ENCODE peak calls at places on chromosomes 13 and 19, in five cellular contexts. G is stomach, N is PC-9, D is D341Med, C is mesendoderm. O is an unnamed sample.

GRCh38 chr19:30877591-30878230 is 471.5 kb downstream of the TSHZ3 start:
- DNase-seq in G (no peak), N (no peak), D (no peak), C (no peak), O (no peak)

GRCh38 chr19:10858204-10858828 is 10.1 kb downstream of the C19orf38 start:
- DNase-seq in G (no peak), N (no peak), D (peak), C (peak), O (no peak)

GRCh38 chr19:47013041-47013517 is 6.6 kb upstream of the NPAS1 start:
- DNase-seq in G (peak), N (peak), D (peak), C (peak), O (peak)

GRCh38 chr13:79646880-79647279 is 165.9 kb downstream of the NDFIP2 start:
- DNase-seq in G (no peak), N (no peak), D (no peak), C (no peak), O (no peak)

GRCh38 chr13:96053003-96053703 is at the start of gene UGGT2:
- DNase-seq in G (peak), N (peak), D (peak), C (peak), O (peak)

GRCh38 chr13:77779461-77780272 is 82.2 kb downstream of the SLAIN1 start:
- DNase-seq in G (peak), N (peak), D (peak), C (peak), O (peak)

GRCh38 chr19:10763828-10764339 is 46.0 kb downstream of the DNM2 start:
- DNase-seq in G (no peak), N (no peak), D (peak), C (no peak), O (no peak)

GRCh38 chr19:5292843-5293606 is 47.6 kb downstream of the PTPRS start:
- DNase-seq in G (peak), N (peak), D (peak), C (peak), O (no peak)

GRCh38 chr19:48458016-48458415 is 2.6 kb downstream of the KCNJ14 start:
- DNase-seq in G (no peak), N (no peak), D (no peak), C (no peak), O (no peak)

GRCh38 chr13:40215311-40215710 is 451.1 kb downstream of the FOXO1 start:
- DNase-seq in G (no peak), N (no peak), D (no peak), C (no peak), O (no peak)

GRCh38 chr19:3821156-3821555 is 35.0 kb upstream of the MATK start:
- DNase-seq in G (no peak), N (no peak), D (peak), C (no peak), O (no peak)

GRCh38 chr19:58573658-58574164 is 576 bp upstream of the MZF1 start:
- DNase-seq in G (no peak), N (no peak), D (no peak), C (no peak), O (no peak)

GRCh38 chr19:33715462-33715861 is 81.2 kb upstream of the KCTD15 start:
- DNase-seq in G (no peak), N (no peak), D (no peak), C (peak), O (no peak)

GRCh38 chr13:30738946-30739528 is 3.7 kb downstream of the ALOX5AP start:
- DNase-seq in G (no peak), N (no peak), D (no peak), C (no peak), O (no peak)

GRCh38 chr19:16338470-16339360 is 14.1 kb downstream of the KLF2 start:
- DNase-seq in G (no peak), N (peak), D (peak), C (peak), O (no peak)

GRCh38 chr13:46104868-46105267 is at the start of gene CPB2:
- DNase-seq in G (no peak), N (no peak), D (no peak), C (no peak), O (no peak)

GRCh38 chr19:38004505-38005223 is 97.7 kb downstream of the SIPA1L3 start:
- DNase-seq in G (peak), N (peak), D (peak), C (peak), O (peak)

GRCh38 chr19:8366961-8367326 is 3.0 kb downstream of the ANGPTL4 start:
- DNase-seq in G (no peak), N (no peak), D (no peak), C (no peak), O (no peak)

GRCh38 chr19:48635966-48636858 is 967 bp downstream of the DBP start:
- DNase-seq in G (no peak), N (peak), D (peak), C (no peak), O (no peak)

GRCh38 chr13:48188129-48188528 is 44.9 kb upstream of the ITM2B start:
- DNase-seq in G (no peak), N (no peak), D (no peak), C (no peak), O (no peak)

GRCh38 chr19:45499196-45500180 is 1.2 kb downstream of the PPM1N start:
- DNase-seq in G (no peak), N (no peak), D (no peak), C (peak), O (peak)

GRCh38 chr19:17385878-17386611 is 8.0 kb downstream of the CCDC194 start:
- DNase-seq in G (peak), N (peak), D (peak), C (peak), O (peak)

GRCh38 chr19:10010247-10010691 is at the start of gene COL5A3:
- DNase-seq in G (peak), N (no peak), D (peak), C (no peak), O (no peak)

GRCh38 chr13:48892311-48892710 is 83.4 kb upstream of the FNDC3A start:
- DNase-seq in G (no peak), N (no peak), D (no peak), C (no peak), O (no peak)

GRCh38 chr19:21463449-21464105 is 41.8 kb upstream of the ZNF429 start:
- DNase-seq in G (peak), N (no peak), D (peak), C (peak), O (peak)

GRCh38 chr13:93364166-93364565 is 137.6 kb downstream of the GPC6 start:
- DNase-seq in G (no peak), N (no peak), D (no peak), C (no peak), O (no peak)

GRCh38 chr19:4373601-4374441 is 26.5 kb downstream of the SH3GL1 start:
- DNase-seq in G (no peak), N (no peak), D (no peak), C (no peak), O (no peak)

GRCh38 chr13:49996951-49997895 is at the start of gene TRIM13:
- DNase-seq in G (peak), N (peak), D (peak), C (peak), O (peak)

GRCh38 chr13:94309997-94310842 is 169.3 kb downstream of the DCT start:
- DNase-seq in G (no peak), N (no peak), D (no peak), C (no peak), O (no peak)

GRCh38 chr13:40631605-40632004 is 34.8 kb downstream of the FOXO1 start:
- DNase-seq in G (no peak), N (no peak), D (no peak), C (no peak), O (no peak)

GRCh38 chr19:1117654-1118053 is 13.9 kb downstream of the GPX4 start:
- DNase-seq in G (no peak), N (no peak), D (no peak), C (no peak), O (no peak)

GRCh38 chr13:39370554-39370953 is 232.4 kb downstream of the LHFPL6 start:
- DNase-seq in G (no peak), N (no peak), D (no peak), C (no peak), O (no peak)

GRCh38 chr19:1985588-1986356 is 29.7 kb downstream of the BTBD2 start:
- DNase-seq in G (peak), N (no peak), D (no peak), C (no peak), O (no peak)

GRCh38 chr19:46133101-46133627 is 8.7 kb upstream of the IGFL3 start:
- DNase-seq in G (no peak), N (peak), D (peak), C (peak), O (peak)

O was measured in NCI-H774.